ENCODE peak calls at places on chromosomes 7 and 10, in four cellular contexts. One of them, this sample, is unnamed.

GRCh38 chr10:119020627-119020946 is 8.9 kb upstream of the NANOS1 start:
- DNase-seq in heart left ventricle: no peak
- DNase-seq in GM23248: peak
- DNase-seq in PC-9: peak
- DNase-seq in this sample: peak

GRCh38 chr10:20088302-20088701 is 272.1 kb downstream of the PLXDC2 start:
- DNase-seq in heart left ventricle: no peak
- DNase-seq in GM23248: no peak
- DNase-seq in PC-9: no peak
- DNase-seq in this sample: no peak

GRCh38 chr7:12291870-12292269 is 80.8 kb downstream of the TMEM106B start:
- DNase-seq in heart left ventricle: no peak
- DNase-seq in GM23248: peak
- DNase-seq in PC-9: no peak
- DNase-seq in this sample: no peak

GRCh38 chr10:84194424-84195043 is at the start of gene CDHR1:
- DNase-seq in heart left ventricle: no peak
- DNase-seq in GM23248: peak
- DNase-seq in PC-9: no peak
- DNase-seq in this sample: no peak

GRCh38 chr10:63757067-63757466 is 235.9 kb downstream of the REEP3 start:
- DNase-seq in heart left ventricle: no peak
- DNase-seq in GM23248: peak
- DNase-seq in PC-9: no peak
- DNase-seq in this sample: no peak

GRCh38 chr10:31134303-31134928 is 102.8 kb upstream of the ZNF438 start:
- DNase-seq in heart left ventricle: no peak
- DNase-seq in GM23248: peak
- DNase-seq in PC-9: peak
- DNase-seq in this sample: no peak

GRCh38 chr10:45354261-45354660 is 19.8 kb upstream of the ALOX5 start:
- DNase-seq in heart left ventricle: peak
- DNase-seq in GM23248: peak
- DNase-seq in PC-9: peak
- DNase-seq in this sample: peak

GRCh38 chr7:143345428-143345900 is 17.0 kb downstream of the FAM131B start:
- DNase-seq in heart left ventricle: peak
- DNase-seq in GM23248: peak
- DNase-seq in PC-9: peak
- DNase-seq in this sample: no peak

GRCh38 chr10:98289802-98290209 is 21.8 kb upstream of the LOXL4 start:
- DNase-seq in heart left ventricle: no peak
- DNase-seq in GM23248: no peak
- DNase-seq in PC-9: no peak
- DNase-seq in this sample: no peak

GRCh38 chr10:3465406-3465891 is 292.9 kb upstream of the PITRM1 start:
- DNase-seq in heart left ventricle: no peak
- DNase-seq in GM23248: no peak
- DNase-seq in PC-9: no peak
- DNase-seq in this sample: no peak

GRCh38 chr10:17287151-17287550 is 59.1 kb downstream of the VIM start:
- DNase-seq in heart left ventricle: no peak
- DNase-seq in GM23248: no peak
- DNase-seq in PC-9: no peak
- DNase-seq in this sample: no peak

GRCh38 chr7:102284891-102285540 is 1.7 kb upstream of the SH2B2 start:
- DNase-seq in heart left ventricle: peak
- DNase-seq in GM23248: no peak
- DNase-seq in PC-9: no peak
- DNase-seq in this sample: no peak

GRCh38 chr10:95605163-95605562 is 44.0 kb upstream of the SORBS1 start:
- DNase-seq in heart left ventricle: peak
- DNase-seq in GM23248: no peak
- DNase-seq in PC-9: no peak
- DNase-seq in this sample: no peak
- H3K27ac ChIP-seq in heart left ventricle: peak
- H3K27ac ChIP-seq in GM23248: no peak
- H3K27ac ChIP-seq in PC-9: no peak
- H3K27ac ChIP-seq in this sample: no peak

GRCh38 chr7:9691286-9691685 is 1257.9 kb downstream of the NXPH1 start:
- DNase-seq in heart left ventricle: no peak
- DNase-seq in GM23248: no peak
- DNase-seq in PC-9: no peak
- DNase-seq in this sample: no peak
- H3K27ac ChIP-seq in heart left ventricle: no peak
- H3K27ac ChIP-seq in GM23248: no peak
- H3K27ac ChIP-seq in PC-9: no peak
- H3K27ac ChIP-seq in this sample: no peak

GRCh38 chr10:23281044-23281433 is 63.6 kb downstream of the C10orf67 start:
- DNase-seq in heart left ventricle: no peak
- DNase-seq in GM23248: no peak
- DNase-seq in PC-9: no peak
- DNase-seq in this sample: no peak
- H3K27ac ChIP-seq in heart left ventricle: no peak
- H3K27ac ChIP-seq in GM23248: no peak
- H3K27ac ChIP-seq in PC-9: no peak
- H3K27ac ChIP-seq in this sample: no peak

GRCh38 chr10:124640538-124641231 is 103.5 kb downstream of the FAM53B start:
- DNase-seq in heart left ventricle: no peak
- DNase-seq in GM23248: no peak
- DNase-seq in PC-9: peak
- DNase-seq in this sample: no peak
- H3K27ac ChIP-seq in heart left ventricle: peak
- H3K27ac ChIP-seq in GM23248: no peak
- H3K27ac ChIP-seq in PC-9: no peak
- H3K27ac ChIP-seq in this sample: peak